ENCODE peak calls at places on chromosomes 2 and 18, in seven cellular contexts. K is left ventricle myocardium inferior, L is pancreas, A is vagina, M is upper lobe of right lung, T is AG04449, I is MM.1S. H is an unnamed sample.

GRCh38 chr2:62455957-62456692 is 49.9 kb downstream of the TMEM17 start:
- DNase-seq in A (no peak), I (no peak), L (no peak), T (no peak), K (no peak), M (no peak), H (no peak)

GRCh38 chr2:226832076-226832475 is 3.8 kb upstream of the RHBDD1 start:
- DNase-seq in T (no peak), M (no peak), L (no peak), K (no peak), A (no peak), I (no peak), H (no peak)

GRCh38 chr2:46116616-46117015 is 180.6 kb upstream of the EPAS1 start:
- DNase-seq in A (no peak), M (no peak), K (no peak), I (no peak), L (no peak), T (no peak), H (no peak)

GRCh38 chr2:54000122-54000521 is 29.3 kb upstream of the PSME4 start:
- DNase-seq in K (no peak), I (no peak), L (no peak), M (no peak), T (no peak), A (no peak), H (no peak)

GRCh38 chr2:3044587-3045317 is 332.9 kb downstream of the EIPR1 start:
- DNase-seq in T (no peak), K (no peak), M (no peak), I (no peak), L (no peak), A (no peak), H (no peak)

GRCh38 chr2:188293601-188294482 is 2.2 kb downstream of the GULP1 start:
- DNase-seq in A (no peak), I (no peak), L (peak; percentile 89), M (peak; percentile 69), T (no peak), K (peak; percentile 55), H (peak; percentile 82)

GRCh38 chr18:28045176-28045810 is 131.6 kb downstream of the CDH2 start:
- DNase-seq in M (no peak), T (no peak), I (no peak), L (no peak), A (no peak), K (no peak), H (no peak)

GRCh38 chr2:156481295-156481694 is 45.1 kb downstream of the GPD2 start:
- DNase-seq in K (no peak), A (no peak), L (no peak), I (no peak), M (no peak), T (no peak), H (no peak)

GRCh38 chr2:205657579-205657978 is 24.7 kb upstream of the NRP2 start:
- DNase-seq in M (no peak), L (no peak), T (peak; percentile 82), A (no peak), I (no peak), K (no peak), H (no peak)

GRCh38 chr2:79576431-79576830 is 63.6 kb downstream of the CTNNA2 start:
- DNase-seq in I (no peak), M (no peak), K (no peak), T (no peak), A (no peak), L (no peak), H (no peak)

GRCh38 chr2:71226391-71226964 is 425 bp downstream of the PAIP2B start:
- DNase-seq in I (peak; percentile 11), L (peak; percentile 82), K (peak; percentile 25), A (no peak), T (no peak), M (peak; percentile 71), H (no peak)
- TF ChIP-seq CTCF in I (peak; percentile 35), L (no peak), K (no peak), A (no peak), T (no peak), M (peak; percentile 13), H (no peak)

DNA sequence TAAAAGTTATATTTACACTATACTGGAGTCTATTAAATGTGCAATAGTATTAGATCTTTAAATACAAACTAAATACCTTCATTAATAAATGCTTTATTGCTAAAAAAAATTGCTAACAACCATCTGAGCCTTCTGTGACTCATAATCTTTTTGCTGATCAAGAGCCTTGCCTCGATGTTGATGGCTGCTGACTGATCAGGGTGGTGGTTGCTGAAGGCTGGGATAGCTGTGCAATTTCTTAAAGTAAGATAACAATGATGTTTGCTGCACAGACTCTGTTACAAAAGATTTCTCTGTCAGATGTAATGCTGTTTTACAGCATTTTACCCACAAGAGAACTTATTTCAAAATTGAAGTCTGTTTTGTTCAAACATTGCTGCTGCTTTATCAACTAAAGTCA is 421.4 kb upstream of the CYRIA start:
- DNase-seq in A (no peak), L (no peak), I (no peak), T (no peak), M (no peak), K (no peak), H (no peak)
- H3K4me3 ChIP-seq in A (no peak overlapping the region), L (no peak overlapping the region), I (no peak overlapping the region), T (no peak overlapping the region), M (no peak overlapping the region), K (no peak overlapping the region), H (no peak overlapping the region)

DNA sequence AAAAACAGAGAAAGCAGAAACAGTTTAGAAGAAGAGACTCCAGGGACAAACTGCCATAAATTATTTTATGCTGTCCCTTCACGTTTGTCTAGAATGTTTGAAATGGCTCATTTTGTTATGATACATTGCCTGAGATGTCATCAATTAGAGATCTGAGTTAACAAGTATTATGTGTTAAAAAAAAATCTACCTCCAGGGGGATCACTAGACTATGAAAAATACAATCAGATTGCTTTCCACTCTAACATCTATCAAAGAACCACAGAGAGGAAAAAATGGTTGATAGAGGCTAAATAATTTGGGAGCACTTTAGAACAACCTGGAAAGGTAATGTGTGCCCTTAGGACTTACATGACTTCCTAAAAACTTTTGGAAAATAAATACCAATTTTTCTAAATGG is 103.8 kb upstream of the CCDC150 start:
- DNase-seq in A (no peak), I (no peak), M (no peak), K (no peak), T (no peak), L (no peak), H (no peak)
- TF ChIP-seq CTCF in A (no peak), I (no peak), M (no peak), K (no peak), T (no peak), L (no peak), H (no peak)

GRCh38 chr18:59699750-59700534 is 2.7 kb upstream of the CCBE1 start:
- DNase-seq in A (no peak), T (no peak), K (no peak), L (no peak), M (no peak), I (no peak), H (no peak)

GRCh38 chr18:59695551-59695950 is 1.7 kb downstream of the CCBE1 start:
- DNase-seq in M (no peak), I (no peak), A (no peak), L (no peak), T (no peak), K (no peak), H (no peak)

GRCh38 chr18:59696311-59697235 is 650 bp downstream of the CCBE1 start:
- DNase-seq in L (peak; percentile 57), T (no peak), M (no peak), A (no peak), K (peak; percentile 15), I (no peak), H (no peak)

GRCh38 chr18:59699061-59699460 is 1.8 kb upstream of the CCBE1 start:
- DNase-seq in L (no peak), T (no peak), K (no peak), A (no peak), M (no peak), I (no peak), H (no peak)

DNA sequence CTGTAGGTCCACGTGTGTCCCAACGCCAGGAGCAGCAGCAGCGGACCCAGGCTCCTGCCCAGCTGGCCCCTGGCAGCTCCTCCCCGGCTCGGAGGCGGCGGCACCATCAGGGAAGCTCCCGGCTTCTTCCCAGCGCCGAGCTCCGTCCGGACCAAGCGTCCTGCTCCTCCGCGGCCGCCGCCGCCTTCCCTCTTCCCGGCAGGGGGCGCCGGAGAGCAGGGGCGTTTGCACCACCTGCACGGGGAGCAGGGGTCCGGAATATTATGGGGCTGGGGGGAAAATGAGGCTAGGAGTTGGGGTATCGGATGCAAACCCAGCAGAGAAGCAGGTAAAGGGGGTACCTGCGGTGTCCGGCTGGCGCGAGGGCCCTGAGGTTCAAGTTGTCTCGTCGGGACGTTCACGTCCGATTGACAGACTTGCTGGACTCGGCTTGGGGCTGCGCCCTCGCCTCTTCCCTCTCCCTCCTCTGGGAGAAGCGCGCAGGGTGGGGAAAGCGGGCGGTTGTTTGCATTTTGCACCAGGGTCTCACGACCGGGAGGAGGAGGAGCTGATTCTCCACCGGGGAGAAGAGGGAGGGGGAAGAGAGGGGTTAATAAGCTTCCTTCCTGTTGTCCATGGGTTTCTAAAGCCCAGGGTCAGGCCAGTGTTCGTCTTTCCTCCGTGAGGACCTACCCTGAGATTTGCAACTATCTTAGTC is at the start of gene CCBE1:
- DNase-seq in A (no peak), K (peak; percentile 60), I (no peak), T (no peak), M (peak; percentile 88), L (peak; percentile 90), H (no peak)
- H3K4me3 ChIP-seq in A (peak within 1 kb of the TSS; percentile 51), K (peak within 1 kb of the TSS; percentile 73), I (peak within 1 kb of the TSS; percentile 17), T (peak within 1 kb of the TSS; percentile 94), M (peak within 1 kb of the TSS; percentile 57), L (no peak within 1 kb of the TSS), H (peak within 1 kb of the TSS; percentile 17)